ENCODE peak calls at places on chromosomes 6 and 20, in eight cellular contexts. One of them, this sample, is unnamed.

GRCh38 chr6:31403283-31403989 is at the start of gene MICA:
- DNase-seq in upper lobe of left lung: peak
- DNase-seq in psoas muscle: peak
- DNase-seq in OCI-LY7: peak
- DNase-seq in cardiac muscle cell: peak
- DNase-seq in IMR-90: peak
- DNase-seq in heart right ventricle: peak
- DNase-seq in ovary: peak
- DNase-seq in this sample: peak

GRCh38 chr20:23631226-23631822 is 6.4 kb downstream of the CST3 start:
- DNase-seq in upper lobe of left lung: no peak
- DNase-seq in ovary: no peak
- DNase-seq in OCI-LY7: no peak
- DNase-seq in psoas muscle: no peak
- DNase-seq in IMR-90: no peak
- DNase-seq in cardiac muscle cell: no peak
- DNase-seq in heart right ventricle: no peak
- DNase-seq in this sample: no peak

GRCh38 chr20:58797371-58798050 is 53.2 kb downstream of the GNAS-AS1 start:
- DNase-seq in psoas muscle: no peak
- DNase-seq in cardiac muscle cell: no peak
- DNase-seq in heart right ventricle: no peak
- DNase-seq in upper lobe of left lung: no peak
- DNase-seq in IMR-90: no peak
- DNase-seq in OCI-LY7: no peak
- DNase-seq in ovary: no peak
- DNase-seq in this sample: no peak

GRCh38 chr6:149876241-149876933 is 12.2 kb upstream of the LRP11 start:
- DNase-seq in upper lobe of left lung: no peak
- DNase-seq in IMR-90: no peak
- DNase-seq in ovary: no peak
- DNase-seq in psoas muscle: no peak
- DNase-seq in cardiac muscle cell: no peak
- DNase-seq in heart right ventricle: no peak
- DNase-seq in OCI-LY7: no peak
- DNase-seq in this sample: no peak

GRCh38 chr20:64022671-64023070 is 13.3 kb upstream of the C20orf204 start:
- DNase-seq in cardiac muscle cell: no peak
- DNase-seq in heart right ventricle: no peak
- DNase-seq in OCI-LY7: no peak
- DNase-seq in upper lobe of left lung: no peak
- DNase-seq in psoas muscle: no peak
- DNase-seq in ovary: no peak
- DNase-seq in IMR-90: no peak
- DNase-seq in this sample: no peak

GRCh38 chr6:162092816-162093502 is 634.6 kb downstream of the PRKN start:
- DNase-seq in ovary: no peak
- DNase-seq in upper lobe of left lung: no peak
- DNase-seq in OCI-LY7: no peak
- DNase-seq in cardiac muscle cell: no peak
- DNase-seq in heart right ventricle: no peak
- DNase-seq in psoas muscle: no peak
- DNase-seq in IMR-90: no peak
- DNase-seq in this sample: no peak

GRCh38 chr6:2674857-2675256 is 75.9 kb downstream of the MYLK4 start:
- DNase-seq in psoas muscle: no peak
- DNase-seq in heart right ventricle: no peak
- DNase-seq in IMR-90: no peak
- DNase-seq in cardiac muscle cell: no peak
- DNase-seq in upper lobe of left lung: no peak
- DNase-seq in OCI-LY7: no peak
- DNase-seq in ovary: no peak
- DNase-seq in this sample: no peak

GRCh38 chr6:2786269-2786668 is 21.1 kb downstream of the WRNIP1 start:
- DNase-seq in psoas muscle: no peak
- DNase-seq in upper lobe of left lung: no peak
- DNase-seq in ovary: no peak
- DNase-seq in heart right ventricle: no peak
- DNase-seq in cardiac muscle cell: no peak
- DNase-seq in IMR-90: no peak
- DNase-seq in OCI-LY7: no peak
- DNase-seq in this sample: no peak

GRCh38 chr6:19736066-19736465 is 101.1 kb upstream of the ID4 start:
- DNase-seq in upper lobe of left lung: no peak
- DNase-seq in IMR-90: no peak
- DNase-seq in psoas muscle: no peak
- DNase-seq in heart right ventricle: no peak
- DNase-seq in cardiac muscle cell: no peak
- DNase-seq in ovary: no peak
- DNase-seq in OCI-LY7: no peak
- DNase-seq in this sample: no peak

GRCh38 chr6:108518714-108519576 is 41.8 kb upstream of the FOXO3 start:
- DNase-seq in IMR-90: peak
- DNase-seq in upper lobe of left lung: no peak
- DNase-seq in heart right ventricle: no peak
- DNase-seq in cardiac muscle cell: no peak
- DNase-seq in ovary: no peak
- DNase-seq in psoas muscle: no peak
- DNase-seq in OCI-LY7: peak
- DNase-seq in this sample: no peak

GRCh38 chr20:46631874-46632446 is 19.3 kb downstream of the SLC13A3 start:
- DNase-seq in upper lobe of left lung: no peak
- DNase-seq in heart right ventricle: no peak
- DNase-seq in OCI-LY7: no peak
- DNase-seq in IMR-90: no peak
- DNase-seq in psoas muscle: no peak
- DNase-seq in ovary: no peak
- DNase-seq in cardiac muscle cell: no peak
- DNase-seq in this sample: no peak

GRCh38 chr6:90343581-90343980 is 46.9 kb upstream of the BACH2 start:
- DNase-seq in upper lobe of left lung: no peak
- DNase-seq in heart right ventricle: no peak
- DNase-seq in cardiac muscle cell: no peak
- DNase-seq in IMR-90: peak
- DNase-seq in OCI-LY7: no peak
- DNase-seq in psoas muscle: no peak
- DNase-seq in ovary: peak
- DNase-seq in this sample: no peak

GRCh38 chr6:62570372-62570771 is 284.3 kb upstream of the KHDRBS2 start:
- DNase-seq in IMR-90: no peak
- DNase-seq in ovary: no peak
- DNase-seq in cardiac muscle cell: no peak
- DNase-seq in OCI-LY7: no peak
- DNase-seq in heart right ventricle: no peak
- DNase-seq in upper lobe of left lung: no peak
- DNase-seq in psoas muscle: no peak
- DNase-seq in this sample: no peak

GRCh38 chr6:63584566-63584965 is 12.3 kb downstream of the LOC128125822 start:
- DNase-seq in psoas muscle: no peak
- DNase-seq in ovary: no peak
- DNase-seq in upper lobe of left lung: no peak
- DNase-seq in heart right ventricle: no peak
- DNase-seq in OCI-LY7: no peak
- DNase-seq in cardiac muscle cell: no peak
- DNase-seq in IMR-90: no peak
- DNase-seq in this sample: no peak

GRCh38 chr6:24766685-24767462 is 7.9 kb upstream of the GMNN start:
- DNase-seq in OCI-LY7: peak
- DNase-seq in IMR-90: peak
- DNase-seq in cardiac muscle cell: peak
- DNase-seq in upper lobe of left lung: no peak
- DNase-seq in heart right ventricle: no peak
- DNase-seq in psoas muscle: no peak
- DNase-seq in ovary: no peak
- DNase-seq in this sample: no peak

GRCh38 chr6:14335071-14335470 is 217.5 kb downstream of the CD83 start:
- DNase-seq in heart right ventricle: no peak
- DNase-seq in IMR-90: no peak
- DNase-seq in cardiac muscle cell: no peak
- DNase-seq in ovary: no peak
- DNase-seq in psoas muscle: no peak
- DNase-seq in OCI-LY7: no peak
- DNase-seq in upper lobe of left lung: no peak
- DNase-seq in this sample: no peak

GRCh38 chr6:72500669-72501068 is 121.2 kb upstream of the KCNQ5 start:
- DNase-seq in cardiac muscle cell: no peak
- DNase-seq in OCI-LY7: no peak
- DNase-seq in upper lobe of left lung: no peak
- DNase-seq in IMR-90: no peak
- DNase-seq in psoas muscle: no peak
- DNase-seq in heart right ventricle: no peak
- DNase-seq in ovary: no peak
- DNase-seq in this sample: no peak

GRCh38 chr6:136066005-136066404 is 184.1 kb downstream of the MTFR2 start:
- DNase-seq in OCI-LY7: no peak
- DNase-seq in IMR-90: peak
- DNase-seq in psoas muscle: no peak
- DNase-seq in cardiac muscle cell: no peak
- DNase-seq in ovary: no peak
- DNase-seq in upper lobe of left lung: no peak
- DNase-seq in heart right ventricle: no peak
- DNase-seq in this sample: no peak

GRCh38 chr6:150684161-150684560 is 84.5 kb downstream of the PLEKHG1 start:
- DNase-seq in IMR-90: no peak
- DNase-seq in psoas muscle: no peak
- DNase-seq in cardiac muscle cell: no peak
- DNase-seq in heart right ventricle: no peak
- DNase-seq in ovary: no peak
- DNase-seq in OCI-LY7: no peak
- DNase-seq in upper lobe of left lung: no peak
- DNase-seq in this sample: no peak

GRCh38 chr6:149897015-149897697 is 757 bp downstream of the RAET1E start:
- DNase-seq in ovary: peak
- DNase-seq in cardiac muscle cell: no peak
- DNase-seq in OCI-LY7: no peak
- DNase-seq in psoas muscle: peak
- DNase-seq in IMR-90: peak
- DNase-seq in heart right ventricle: peak
- DNase-seq in upper lobe of left lung: no peak
- DNase-seq in this sample: peak

GRCh38 chr6:30490031-30490876 is 945 bp downstream of the HLA-E start:
- DNase-seq in upper lobe of left lung: peak
- DNase-seq in OCI-LY7: peak
- DNase-seq in ovary: peak
- DNase-seq in cardiac muscle cell: peak
- DNase-seq in heart right ventricle: peak
- DNase-seq in psoas muscle: peak
- DNase-seq in IMR-90: peak
- DNase-seq in this sample: peak

DNA sequence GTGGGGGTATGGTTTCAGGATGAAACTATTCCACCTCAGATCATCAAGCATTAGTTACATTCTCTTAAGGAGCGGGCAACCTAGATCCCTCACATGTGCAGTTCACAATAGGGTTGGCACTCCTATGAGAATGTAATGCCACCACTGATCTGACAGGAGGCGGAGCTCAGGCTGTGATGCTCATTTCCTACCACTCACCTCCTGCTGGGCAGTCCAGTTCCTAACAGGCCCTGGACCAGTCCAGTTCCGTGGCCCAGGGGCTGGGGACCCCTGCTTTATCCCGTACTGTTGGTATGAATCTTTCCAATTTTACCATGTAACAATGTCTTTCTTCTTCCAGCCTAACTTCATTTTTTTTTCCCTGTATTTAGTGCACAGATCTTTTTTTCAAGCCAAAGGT is 94.9 kb downstream of the OGFRL1 start:
- DNase-seq in heart right ventricle: no peak
- DNase-seq in OCI-LY7: peak
- DNase-seq in psoas muscle: no peak
- DNase-seq in IMR-90: no peak
- DNase-seq in upper lobe of left lung: no peak
- DNase-seq in ovary: no peak
- DNase-seq in cardiac muscle cell: no peak
- DNase-seq in this sample: no peak
- TF ChIP-seq CTCF in heart right ventricle: no peak
- TF ChIP-seq CTCF in OCI-LY7: no peak
- TF ChIP-seq CTCF in psoas muscle: no peak
- TF ChIP-seq CTCF in IMR-90: no peak
- TF ChIP-seq CTCF in upper lobe of left lung: no peak
- TF ChIP-seq CTCF in ovary: no peak
- TF ChIP-seq CTCF in cardiac muscle cell: no peak
- TF ChIP-seq CTCF in this sample: no peak

GRCh38 chr20:10647471-10647870 is 26.3 kb downstream of the JAG1 start:
- DNase-seq in psoas muscle: no peak
- DNase-seq in ovary: no peak
- DNase-seq in cardiac muscle cell: peak
- DNase-seq in OCI-LY7: peak
- DNase-seq in heart right ventricle: no peak
- DNase-seq in IMR-90: no peak
- DNase-seq in upper lobe of left lung: no peak
- DNase-seq in this sample: no peak
- TF ChIP-seq CTCF in psoas muscle: peak
- TF ChIP-seq CTCF in ovary: no peak
- TF ChIP-seq CTCF in cardiac muscle cell: peak
- TF ChIP-seq CTCF in OCI-LY7: peak
- TF ChIP-seq CTCF in heart right ventricle: no peak
- TF ChIP-seq CTCF in IMR-90: no peak
- TF ChIP-seq CTCF in upper lobe of left lung: no peak
- TF ChIP-seq CTCF in this sample: no peak

DNA sequence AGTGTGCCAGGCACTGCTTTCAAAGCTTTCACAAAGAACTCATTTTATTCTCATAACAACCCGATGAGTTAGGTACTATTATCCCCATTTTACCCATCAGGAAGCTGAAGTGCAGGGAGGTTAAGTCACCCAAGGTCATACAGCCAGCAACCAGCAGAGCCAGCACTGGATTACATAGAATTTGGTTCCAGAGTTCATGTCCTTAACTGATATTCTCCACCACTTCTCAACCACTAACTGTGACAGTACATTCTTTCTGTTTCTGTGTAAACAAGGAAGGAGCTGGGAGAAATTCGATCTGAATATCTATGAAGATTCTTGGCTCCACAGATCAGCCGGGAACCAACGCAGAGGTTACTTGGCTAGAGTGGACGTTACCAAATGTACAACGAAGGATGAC is 98.0 kb downstream of the KIF16B start:
- DNase-seq in upper lobe of left lung: no peak
- DNase-seq in ovary: no peak
- DNase-seq in psoas muscle: no peak
- DNase-seq in cardiac muscle cell: peak
- DNase-seq in OCI-LY7: no peak
- DNase-seq in heart right ventricle: no peak
- DNase-seq in IMR-90: peak
- DNase-seq in this sample: no peak
- TF ChIP-seq CTCF in upper lobe of left lung: no peak
- TF ChIP-seq CTCF in ovary: no peak
- TF ChIP-seq CTCF in psoas muscle: no peak
- TF ChIP-seq CTCF in cardiac muscle cell: no peak
- TF ChIP-seq CTCF in OCI-LY7: no peak
- TF ChIP-seq CTCF in heart right ventricle: no peak
- TF ChIP-seq CTCF in IMR-90: no peak
- TF ChIP-seq CTCF in this sample: no peak

DNA sequence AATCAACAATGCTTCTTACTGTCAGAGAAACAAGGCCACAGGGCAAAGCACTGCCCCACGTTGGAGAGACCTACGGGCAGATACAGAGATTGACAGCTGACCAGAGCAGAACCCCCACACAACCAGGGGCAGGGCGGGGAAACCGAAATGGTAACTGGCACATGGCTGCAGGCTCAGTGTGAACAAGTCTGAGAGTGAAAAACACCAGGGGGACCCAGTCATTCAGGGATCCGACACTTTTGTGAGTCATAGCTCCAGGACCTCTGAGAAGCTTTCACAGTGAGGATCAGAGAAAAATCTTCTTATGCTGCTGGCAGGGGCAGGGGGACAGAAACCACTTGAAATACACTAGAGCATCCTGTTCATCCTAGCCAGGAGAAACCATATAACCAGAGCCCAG is 254.2 kb downstream of the C6orf118 start:
- DNase-seq in cardiac muscle cell: no peak
- DNase-seq in psoas muscle: no peak
- DNase-seq in OCI-LY7: no peak
- DNase-seq in ovary: no peak
- DNase-seq in upper lobe of left lung: no peak
- DNase-seq in IMR-90: no peak
- DNase-seq in heart right ventricle: no peak
- DNase-seq in this sample: no peak
- TF ChIP-seq CTCF in cardiac muscle cell: no peak
- TF ChIP-seq CTCF in psoas muscle: no peak
- TF ChIP-seq CTCF in OCI-LY7: no peak
- TF ChIP-seq CTCF in ovary: no peak
- TF ChIP-seq CTCF in upper lobe of left lung: no peak
- TF ChIP-seq CTCF in IMR-90: no peak
- TF ChIP-seq CTCF in heart right ventricle: no peak
- TF ChIP-seq CTCF in this sample: no peak